ENCODE peak calls at places on chromosomes 11 and 22, in eight cellular contexts. T, C, O, F, P, S, V and X are unnamed samples.

GRCh38 chr11:77129841-77130756 is 2.1 kb downstream of the MYO7A start:
- DNase-seq in O (no peak), V (no peak), F (no peak), C (no peak), P (no peak), S (no peak), T (no peak), X (no peak)

GRCh38 chr11:130470832-130471706 is 22.6 kb downstream of the ADAMTS15 start:
- DNase-seq in S (no peak), C (no peak), T (no peak), V (no peak), O (no peak), P (no peak), F (no peak), X (no peak)

GRCh38 chr22:41642711-41643110 is 21.6 kb downstream of the XRCC6 start:
- DNase-seq in P (no peak), T (no peak), V (no peak), F (peak; percentile 54), S (no peak), O (no peak), C (no peak), X (no peak)

GRCh38 chr11:113242767-113243397 is 71.5 kb upstream of the TTC12 start:
- DNase-seq in O (no peak), C (no peak), S (no peak), V (no peak), P (no peak), F (peak; percentile 39), T (no peak), X (no peak)

GRCh38 chr22:50141891-50142363 is 28.6 kb upstream of the PANX2 start:
- DNase-seq in C (no peak), S (no peak), V (no peak), P (no peak), O (peak; percentile 75), F (no peak), T (no peak), X (no peak)

GRCh38 chr11:33742249-33742851 is 6.1 kb upstream of the CD59 start:
- DNase-seq in P (no peak), C (no peak), T (peak; percentile 39), F (no peak), S (peak; percentile 14), V (no peak), O (no peak), X (no peak)

GRCh38 chr11:57641011-57641410 is 8.7 kb downstream of the YPEL4 start:
- DNase-seq in S (no peak), F (no peak), C (no peak), O (peak; percentile 39), V (no peak), P (peak; percentile 74), T (no peak), X (no peak)

GRCh38 chr11:4903484-4903883 is at the start of gene OR51A7:
- DNase-seq in T (no peak), P (no peak), F (no peak), C (no peak), V (no peak), O (no peak), S (no peak), X (no peak)

GRCh38 chr11:15692739-15693138 is 578.0 kb downstream of the INSC start:
- DNase-seq in O (no peak), F (peak; percentile 54), C (no peak), V (no peak), S (no peak), T (peak; percentile 11), P (no peak), X (no peak)

GRCh38 chr22:50014053-50014501 is 1.5 kb upstream of the IL17REL start:
- DNase-seq in V (no peak), S (no peak), O (peak; percentile 79), P (no peak), F (no peak), C (no peak), T (no peak), X (no peak)

GRCh38 chr11:65132238-65132987 is 1.9 kb downstream of the SYVN1 start:
- DNase-seq in P (no peak), V (no peak), F (no peak), O (no peak), S (no peak), C (no peak), T (no peak), X (no peak)

GRCh38 chr22:24759765-24760164 is 14.8 kb downstream of the PIWIL3 start:
- DNase-seq in S (no peak), V (no peak), P (no peak), F (no peak), C (no peak), T (no peak), O (no peak), X (no peak)

GRCh38 chr11:33500865-33501479 is 199.7 kb downstream of the C11orf91 start:
- DNase-seq in T (peak; percentile 67), P (peak; percentile 41), S (no peak), V (no peak), O (peak; percentile 7), F (peak; percentile 31), C (no peak), X (no peak)

GRCh38 chr11:64865286-64866172 is 12.9 kb downstream of the EHD1 start:
- DNase-seq in C (no peak), O (peak; percentile 41), V (no peak), S (no peak), P (peak; percentile 19), F (peak; percentile 63), T (peak; percentile 83), X (no peak)

GRCh38 chr11:122715883-122716282 is 60.4 kb downstream of the UBASH3B start:
- DNase-seq in V (no peak), F (no peak), C (no peak), S (no peak), T (no peak), O (no peak), P (no peak), X (no peak)

GRCh38 chr11:82577246-82577645 is 156.4 kb downstream of the FAM181B start:
- DNase-seq in O (no peak), S (peak; percentile 33), F (no peak), V (no peak), C (no peak), P (no peak), T (no peak), X (no peak)

GRCh38 chr11:119480375-119481020 is 57.5 kb upstream of the THY1 start:
- DNase-seq in V (no peak), O (peak; percentile 19), T (no peak), C (no peak), P (no peak), S (no peak), F (no peak), X (no peak)

GRCh38 chr11:108975641-108976071 is 310.8 kb downstream of the DDX10 start:
- DNase-seq in T (no peak), S (no peak), O (no peak), C (no peak), F (no peak), V (no peak), P (no peak), X (no peak)

GRCh38 chr11:10666976-10667892 is 26.3 kb downstream of the IRAG1 start:
- DNase-seq in F (no peak), C (no peak), S (no peak), O (no peak), P (no peak), T (peak; percentile 83), V (no peak), X (no peak)

GRCh38 chr11:120239713-120240640 is at the start of gene POU2F3:
- DNase-seq in V (no peak), P (peak; percentile 72), C (no peak), S (no peak), T (no peak), F (no peak), O (peak; percentile 91), X (no peak)